ENCODE peak calls at places on chromosomes 4 and X, in ten cellular contexts. I is astrocyte of the spinal cord, F is IMR-90, Z is esophagus squamous epithelium, H is ovary, N is fibroblast of lung, A is upper lobe of right lung, C is heart right ventricle, O is GM12865, E is fibroblast of the aortic adventitia. R is an unnamed sample.

GRCh38 chr4:8304827-8305695 is 35.5 kb downstream of the HTRA3 start:
- DNase-seq in I (no peak), F (no peak), Z (no peak), H (peak), N (no peak), A (no peak), C (no peak), O (no peak), E (no peak), R (no peak)

GRCh38 chrX:39477438-39478120 is 620.2 kb downstream of the BCOR start:
- DNase-seq in I (peak), F (no peak), Z (no peak), H (peak), N (peak), A (peak), C (peak), O (peak), E (no peak), R (no peak)

GRCh38 chrX:52424658-52425057 is 55.8 kb downstream of the XAGE2 start:
- DNase-seq in I (peak), F (peak), Z (no peak), H (no peak), N (peak), A (no peak), C (no peak), O (no peak), E (peak), R (peak)

GRCh38 chrX:34849371-34849770 is 93.2 kb upstream of the FAM47B start:
- DNase-seq in I (peak), F (peak), Z (no peak), H (no peak), N (peak), A (no peak), C (no peak), O (no peak), E (peak), R (peak)

GRCh38 chr4:119632216-119632615 is 3.6 kb upstream of the PDE5A start:
- DNase-seq in I (peak), F (peak), Z (no peak), H (no peak), N (peak), A (no peak), C (no peak), O (no peak), E (peak), R (peak)

GRCh38 chr4:65018313-65018712 is 609.1 kb upstream of the TECRL start:
- DNase-seq in I (no peak), F (no peak), Z (no peak), H (no peak), N (no peak), A (no peak), C (no peak), O (no peak), E (no peak), R (no peak)

GRCh38 chrX:109624022-109624421 is 950 bp downstream of the KCNE5 start:
- DNase-seq in I (no peak), F (no peak), Z (no peak), H (no peak), N (no peak), A (no peak), C (no peak), O (no peak), E (no peak), R (no peak)

GRCh38 chr4:82017680-82018079 is 356.1 kb downstream of the HNRNPD start:
- DNase-seq in I (peak), F (peak), Z (no peak), H (no peak), N (peak), A (no peak), C (no peak), O (peak), E (peak), R (peak)

GRCh38 chr4:39528056-39528465 is 822 bp upstream of the UGDH start:
- DNase-seq in I (no peak), F (peak), Z (no peak), H (peak), N (peak), A (no peak), C (no peak), O (no peak), E (peak), R (peak)

GRCh38 chr4:14783011-14783877 is 219.0 kb upstream of the CPEB2 start:
- DNase-seq in I (peak), F (peak), Z (no peak), H (no peak), N (peak), A (no peak), C (no peak), O (peak), E (peak), R (peak)

GRCh38 chr4:151946718-151947117 is 185.9 kb upstream of the GATB start:
- DNase-seq in I (no peak), F (no peak), Z (no peak), H (no peak), N (no peak), A (no peak), C (no peak), O (no peak), E (no peak), R (no peak)

GRCh38 chr4:28702571-28702970 is 1841.9 kb downstream of the STIM2 start:
- DNase-seq in I (peak), F (peak), Z (no peak), H (no peak), N (peak), A (no peak), C (no peak), O (no peak), E (no peak), R (peak)

GRCh38 chr4:14877246-14878220 is 124.7 kb upstream of the CPEB2 start:
- DNase-seq in I (peak), F (no peak), Z (no peak), H (no peak), N (peak), A (no peak), C (peak), O (peak), E (peak), R (no peak)

GRCh38 chr4:24973471-24974251 is 57.1 kb downstream of the LGI2 start:
- DNase-seq in I (no peak), F (peak), Z (no peak), H (no peak), N (no peak), A (peak), C (no peak), O (no peak), E (peak), R (no peak)

GRCh38 chr4:186144180-186144579 is 39.7 kb downstream of the FAM149A start:
- DNase-seq in I (peak), F (peak), Z (no peak), H (peak), N (peak), A (no peak), C (no peak), O (peak), E (peak), R (peak)

GRCh38 chrX:49071877-49072711 is 1.7 kb downstream of the PRAF2 start:
- DNase-seq in I (peak), F (peak), Z (no peak), H (peak), N (peak), A (peak), C (peak), O (no peak), E (peak), R (peak)

GRCh38 chr4:11259837-11260236 is 168.9 kb downstream of the HS3ST1 start:
- DNase-seq in I (no peak), F (no peak), Z (no peak), H (no peak), N (no peak), A (no peak), C (no peak), O (no peak), E (no peak), R (no peak)

GRCh38 chrX:140091276-140091886 is 126.1 kb upstream of the CXorf66 start:
- DNase-seq in I (no peak), F (no peak), Z (no peak), H (no peak), N (peak), A (peak), C (no peak), O (no peak), E (no peak), R (no peak)
- TF ChIP-seq CTCF in I (no peak), F (peak), Z (no peak), H (no peak), N (no peak), A (no peak), C (no peak), O (no peak), E (no peak), R (no peak)

GRCh38 chr4:127126718-127127117 is 506.0 kb upstream of the INTU start:
- DNase-seq in I (no peak), F (peak), Z (no peak), H (no peak), N (no peak), A (no peak), C (no peak), O (no peak), E (no peak), R (no peak)
- H3K4me3 ChIP-seq in I (no peak), F (no peak), Z (no peak), H (no peak), N (no peak), A (no peak), C (no peak), O (no peak), E (no peak), R (no peak)

GRCh38 chr4:16270654-16271328 is 44.5 kb upstream of the TAPT1 start:
- DNase-seq in I (no peak), F (no peak), Z (no peak), H (no peak), N (no peak), A (no peak), C (no peak), O (no peak), E (no peak), R (no peak)
- TF ChIP-seq CTCF in I (peak), F (no peak), Z (no peak), H (no peak), N (peak), A (no peak), C (peak), O (no peak), E (no peak), R (peak)

GRCh38 chrX:25052798-25053534 is 37.2 kb upstream of the ARX start:
- DNase-seq in I (no peak), F (no peak), Z (no peak), H (no peak), N (no peak), A (no peak), C (no peak), O (no peak), E (no peak), R (no peak)

GRCh38 chrX:25049971-25050370 is 34.2 kb upstream of the ARX start:
- DNase-seq in I (no peak), F (no peak), Z (no peak), H (no peak), N (no peak), A (no peak), C (no peak), O (no peak), E (no peak), R (no peak)

GRCh38 chrX:25048176-25048575 is 32.4 kb upstream of the ARX start:
- DNase-seq in I (no peak), F (no peak), Z (no peak), H (no peak), N (no peak), A (no peak), C (no peak), O (no peak), E (no peak), R (no peak)

GRCh38 chrX:25049347-25049746 is 33.6 kb upstream of the ARX start:
- DNase-seq in I (peak), F (no peak), Z (no peak), H (no peak), N (peak), A (no peak), C (no peak), O (no peak), E (peak), R (peak)
- H3K4me3 ChIP-seq in I (no peak), F (no peak), Z (no peak), H (no peak), N (no peak), A (no peak), C (no peak), O (no peak), E (no peak), R (no peak)

GRCh38 chrX:100076031-100076430 is 334.0 kb downstream of the PCDH19 start:
- DNase-seq in I (no peak), F (no peak), Z (no peak), H (no peak), N (no peak), A (no peak), C (no peak), O (no peak), E (no peak), R (no peak)
- TF ChIP-seq CTCF in I (no peak), F (no peak), Z (no peak), H (no peak), N (no peak), A (no peak), C (no peak), O (no peak), E (no peak), R (no peak)

DNA sequence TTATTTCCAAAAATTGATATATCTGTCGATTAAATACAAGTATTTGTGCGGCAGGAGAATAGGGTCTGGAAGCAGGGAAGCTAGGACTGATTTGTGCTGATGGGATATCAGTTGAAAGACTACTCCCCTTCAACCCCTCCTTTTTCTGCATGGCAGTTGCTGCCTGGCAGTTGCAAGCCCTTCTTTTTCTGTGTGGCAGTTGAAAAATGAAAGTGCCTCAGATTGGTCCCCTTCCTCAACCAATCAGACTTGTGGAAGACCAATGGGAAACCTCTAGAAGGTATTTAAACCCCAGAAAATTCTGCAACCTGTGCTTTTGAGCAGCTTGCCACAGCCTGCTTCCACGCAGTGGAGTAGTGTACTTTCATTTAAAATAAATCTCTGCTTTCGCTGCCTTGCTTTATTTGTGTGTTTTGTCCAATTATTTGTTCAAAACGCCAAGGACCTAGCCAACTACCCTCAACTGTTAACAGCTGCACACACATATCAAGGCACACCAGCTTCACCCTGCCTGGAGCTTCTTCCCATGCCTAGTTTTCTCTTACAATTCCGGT is 1.5 kb upstream of the TMA16 start:
- DNase-seq in I (no peak), F (no peak), Z (no peak), H (no peak), N (peak), A (no peak), C (no peak), O (peak), E (no peak), R (no peak)
- H3K4me3 ChIP-seq in I (no peak), F (no peak), Z (no peak), H (no peak), N (no peak), A (no peak), C (no peak), O (peak), E (no peak), R (no peak)

DNA sequence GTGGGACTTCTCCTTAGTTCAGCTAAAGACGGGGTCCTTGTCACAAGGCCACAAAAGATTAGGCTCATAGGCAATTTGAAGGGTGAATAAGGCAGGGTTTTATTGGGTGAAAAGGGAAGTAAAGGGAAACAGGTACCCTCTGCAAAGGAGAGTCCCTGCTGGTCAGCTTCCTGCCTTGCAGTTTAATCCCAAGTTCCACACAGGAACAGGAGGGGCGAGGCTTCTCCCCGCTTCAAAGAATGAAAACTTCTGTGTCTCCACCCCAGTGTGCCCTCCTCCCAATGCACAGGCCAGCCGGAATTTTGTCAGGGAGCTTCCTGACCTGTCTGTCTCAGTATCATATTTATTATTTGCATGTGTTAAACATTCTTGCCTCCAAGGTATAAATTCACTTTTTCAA is 37.1 kb downstream of the ITM2A start:
- DNase-seq in I (no peak), F (no peak), Z (no peak), H (no peak), N (no peak), A (no peak), C (no peak), O (no peak), E (no peak), R (no peak)
- TF ChIP-seq CTCF in I (no peak), F (no peak), Z (no peak), H (no peak), N (no peak), A (no peak), C (no peak), O (no peak), E (no peak), R (no peak)

DNA sequence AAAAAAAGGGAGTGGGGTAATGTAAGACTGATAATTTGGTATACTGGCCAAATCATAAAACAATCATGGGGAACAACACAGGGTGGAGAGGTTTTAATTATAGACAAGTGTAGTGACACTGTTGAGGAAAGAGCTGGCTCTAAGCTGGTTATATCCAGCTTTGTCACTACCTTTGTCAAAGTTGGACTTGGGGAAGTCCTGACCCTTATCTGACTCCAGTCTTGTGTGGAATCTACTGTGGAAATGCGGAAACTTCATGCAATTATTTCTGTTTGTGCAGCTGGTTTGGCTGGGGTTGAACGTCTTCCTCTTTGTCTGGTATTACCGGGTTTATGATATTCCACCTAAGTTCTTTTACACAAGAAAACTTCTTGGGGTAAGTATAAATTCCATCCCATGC is 1.9 kb downstream of the CYBB start:
- DNase-seq in I (no peak), F (no peak), Z (no peak), H (no peak), N (no peak), A (no peak), C (no peak), O (no peak), E (no peak), R (no peak)
- H3K4me3 ChIP-seq in I (no peak), F (no peak), Z (no peak), H (no peak), N (no peak), A (peak), C (peak), O (peak), E (no peak), R (no peak)